ENCODE peak calls at places on chromosomes 4 and X, in five cellular contexts. Q is dorsolateral prefrontal cortex, P is A549, N is H9, F is GM12878. U is an unnamed sample.

GRCh38 chr4:155143512-155143911 is 64.9 kb upstream of the NPY2R start:
- DNase-seq in P (no peak), Q (no peak), N (no peak), F (no peak), U (no peak)

GRCh38 chr4:46856347-46856746 is 52.7 kb downstream of the COX7B2 start:
- DNase-seq in Q (no peak), N (no peak), P (no peak), F (no peak), U (no peak)

GRCh38 chr4:77669911-77670590 is 64.4 kb downstream of the CXCL13 start:
- DNase-seq in Q (no peak), N (no peak), P (no peak), F (no peak), U (no peak)

GRCh38 chr4:54318904-54319303 is 89.8 kb downstream of the PDGFRA start:
- DNase-seq in P (peak), F (no peak), Q (no peak), N (peak), U (no peak)

GRCh38 chrX:68828740-68829593 is at the start of gene EFNB1:
- DNase-seq in P (peak), F (peak), Q (peak), N (peak), U (peak)

GRCh38 chrX:19630228-19630627 is 114.9 kb upstream of the MAP3K15 start:
- DNase-seq in P (no peak), Q (no peak), F (peak), N (no peak), U (no peak)

GRCh38 chr4:48968814-48969213 is 17.3 kb upstream of the CWH43 start:
- DNase-seq in Q (no peak), F (no peak), P (no peak), N (no peak), U (no peak)

GRCh38 chr4:153234923-153235322 is 30.7 kb downstream of the TRIM2 start:
- DNase-seq in Q (no peak), F (no peak), N (no peak), P (no peak), U (no peak)

GRCh38 chr4:90099795-90100194 is 27.4 kb upstream of the CCSER1 start:
- DNase-seq in Q (no peak), P (no peak), F (no peak), N (no peak), U (no peak)

GRCh38 chr4:48470570-48470969 is 12.6 kb upstream of the SLC10A4 start:
- DNase-seq in P (no peak), N (no peak), F (no peak), Q (no peak), U (no peak)

GRCh38 chr4:135508006-135508714 is 1306.6 kb upstream of the PABPC4L start:
- DNase-seq in Q (no peak), N (no peak), F (no peak), P (peak), U (no peak)

GRCh38 chr4:110442309-110442708 is 33.6 kb upstream of the ENPEP start:
- DNase-seq in Q (no peak), P (no peak), F (no peak), N (no peak), U (no peak)

GRCh38 chr4:2318476-2318875 is 56.6 kb upstream of the MXD4 start:
- DNase-seq in N (no peak), Q (no peak), F (no peak), P (no peak), U (no peak)

GRCh38 chr4:139584784-139585183 is 28.8 kb upstream of the SETD7 start:
- DNase-seq in F (no peak), P (no peak), Q (no peak), N (no peak), U (no peak)

GRCh38 chr4:14196141-14196540 is 568.6 kb upstream of the BOD1L1 start:
- DNase-seq in N (peak), Q (no peak), F (no peak), P (no peak), U (peak)

GRCh38 chrX:135923353-135923752 is 29.8 kb downstream of the SAGE1 start:
- DNase-seq in Q (no peak), P (peak), N (peak), F (no peak), U (no peak)

GRCh38 chr4:83569967-83570366 is 34.1 kb downstream of the GPAT3 start:
- DNase-seq in Q (no peak), F (no peak), N (no peak), P (no peak), U (no peak)

GRCh38 chr4:10063544-10064300 is 42.4 kb upstream of the SLC2A9 start:
- DNase-seq in N (peak), P (no peak), F (no peak), Q (no peak), U (no peak)

GRCh38 chrX:105822138-105823091 is at the start of gene NRK:
- DNase-seq in Q (no peak), N (peak), F (no peak), P (no peak), U (peak)

DNA sequence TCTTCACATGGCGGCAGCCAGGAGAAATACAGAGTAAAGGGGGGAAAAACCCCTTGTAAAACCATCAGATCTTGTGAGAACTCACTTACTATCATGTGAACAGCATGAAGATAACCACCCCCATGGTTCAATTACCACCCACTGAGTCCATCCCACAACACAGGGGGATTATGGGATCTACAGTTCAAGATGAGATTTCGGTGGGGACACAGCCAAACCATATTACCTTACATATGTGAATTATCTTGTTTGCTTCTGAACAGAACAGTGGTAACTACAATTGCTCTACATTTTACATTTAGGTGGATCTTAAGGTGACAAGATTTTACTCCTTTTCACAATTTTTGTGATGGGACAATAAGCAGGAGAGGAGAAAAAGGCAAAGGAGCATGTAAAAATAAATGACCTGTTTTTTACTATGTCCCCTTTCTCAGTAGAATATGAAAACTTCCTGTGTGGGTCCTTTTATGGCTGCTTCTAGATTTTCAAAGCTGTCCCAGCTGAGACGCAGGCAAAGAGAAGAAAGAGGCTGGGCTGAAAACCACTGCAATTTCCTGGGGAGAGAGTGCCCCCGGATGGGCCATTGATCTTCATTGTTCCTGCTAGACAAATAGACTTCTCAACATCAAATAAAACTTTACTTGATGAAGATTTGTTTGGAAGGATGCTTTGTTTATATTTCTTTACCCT is 45.9 kb upstream of the PGM2 start:
- DNase-seq in N (no peak), P (no peak), Q (no peak), F (no peak), U (no peak)
- TF ChIP-seq CTCF in N (no peak), P (no peak), Q (no peak), F (peak), U (no peak)

DNA sequence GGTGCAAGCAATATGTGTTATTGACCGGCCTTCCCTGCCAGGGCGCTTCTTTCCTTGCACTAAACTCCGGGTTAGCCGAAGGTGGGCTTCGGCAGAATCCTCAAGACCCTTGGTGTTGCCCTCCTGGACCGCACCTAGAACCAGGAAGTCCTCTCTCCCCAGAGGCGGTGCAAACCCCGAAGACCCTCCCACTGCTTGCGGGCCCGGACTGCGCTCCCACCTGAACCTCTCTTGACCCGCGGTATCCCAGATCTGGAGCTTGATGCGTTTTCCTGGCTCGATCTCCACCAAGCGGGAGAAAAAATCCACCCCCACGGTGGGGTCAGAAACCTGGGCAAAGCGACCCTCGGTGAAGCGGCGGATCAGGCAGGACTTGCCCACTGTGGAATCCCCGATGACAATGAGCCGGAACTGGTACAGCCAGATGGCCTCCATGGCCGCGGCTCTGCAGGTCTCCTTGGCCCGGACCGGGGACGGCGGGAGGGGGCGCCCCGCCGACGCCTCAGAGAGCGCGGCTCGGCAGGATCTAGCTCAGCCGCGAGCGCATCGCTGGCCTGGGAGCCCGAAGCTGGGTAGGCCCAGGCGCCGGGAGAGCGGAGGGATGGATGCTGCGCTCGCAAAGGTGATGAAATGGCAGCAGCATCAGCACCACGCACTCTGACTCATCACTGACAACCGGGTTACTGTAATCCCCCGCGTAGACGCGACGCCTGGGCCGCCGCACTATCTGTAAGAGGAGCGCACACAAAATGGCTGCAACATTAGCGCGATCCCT is at the start of gene RAB39B:
- DNase-seq in F (peak), N (peak), P (peak), Q (peak), U (peak)
- TF ChIP-seq CTCF in F (no peak), N (no peak), P (peak), Q (no peak), U (peak)

DNA sequence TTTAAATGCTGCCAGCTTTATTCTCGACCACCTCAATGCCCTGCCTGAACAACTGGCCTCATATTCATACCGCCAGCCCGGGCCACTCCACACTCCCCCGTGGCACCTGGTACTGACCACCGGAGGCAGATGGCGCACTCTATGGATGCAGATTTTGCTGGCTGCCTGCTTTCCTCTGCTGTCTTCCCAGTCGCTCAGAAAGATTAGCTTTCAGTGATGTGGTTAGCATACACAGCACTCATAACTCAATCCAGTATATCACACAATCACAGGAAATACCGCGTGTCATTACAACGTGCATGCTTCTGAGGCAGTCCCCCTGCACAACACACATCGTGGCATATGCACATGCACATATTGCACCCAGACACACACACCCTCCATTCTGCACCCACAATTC is 147.2 kb upstream of the BCOR start:
- DNase-seq in F (no peak), N (no peak), Q (no peak), P (no peak), U (no peak)
- TF ChIP-seq CTCF in F (no peak), N (no peak), Q (no peak), P (no peak), U (no peak)

GRCh38 chr4:107094332-107094731 is 58.2 kb upstream of the DKK2 start:
- DNase-seq in Q (no peak), P (no peak), N (peak), F (no peak), U (no peak)
- TF ChIP-seq CTCF in Q (no peak), P (no peak), N (peak), F (peak), U (peak)

DNA sequence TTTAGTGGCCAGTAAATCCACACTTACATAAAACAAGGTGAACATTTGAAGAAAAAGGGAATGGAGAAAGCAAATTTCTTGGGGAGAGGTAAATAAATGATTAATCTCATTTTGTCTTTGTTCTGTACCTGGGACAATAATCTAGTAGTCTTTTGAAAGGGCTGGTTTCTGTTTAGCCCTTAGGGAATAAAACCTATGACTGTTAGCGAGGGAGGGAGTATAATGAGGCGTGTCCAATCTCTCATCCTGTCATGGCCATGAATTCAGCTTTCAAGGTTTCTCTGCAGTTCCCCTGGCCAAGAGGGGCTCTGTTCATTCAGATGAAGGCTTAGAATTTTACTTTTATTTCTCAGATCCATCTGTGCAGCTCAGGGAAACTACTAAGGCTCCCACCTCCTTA is 12.0 kb upstream of the FMR1 start:
- DNase-seq in Q (no peak), P (no peak), F (no peak), N (no peak), U (no peak)
- TF ChIP-seq CTCF in Q (no peak), P (no peak), F (no peak), N (no peak), U (no peak)

DNA sequence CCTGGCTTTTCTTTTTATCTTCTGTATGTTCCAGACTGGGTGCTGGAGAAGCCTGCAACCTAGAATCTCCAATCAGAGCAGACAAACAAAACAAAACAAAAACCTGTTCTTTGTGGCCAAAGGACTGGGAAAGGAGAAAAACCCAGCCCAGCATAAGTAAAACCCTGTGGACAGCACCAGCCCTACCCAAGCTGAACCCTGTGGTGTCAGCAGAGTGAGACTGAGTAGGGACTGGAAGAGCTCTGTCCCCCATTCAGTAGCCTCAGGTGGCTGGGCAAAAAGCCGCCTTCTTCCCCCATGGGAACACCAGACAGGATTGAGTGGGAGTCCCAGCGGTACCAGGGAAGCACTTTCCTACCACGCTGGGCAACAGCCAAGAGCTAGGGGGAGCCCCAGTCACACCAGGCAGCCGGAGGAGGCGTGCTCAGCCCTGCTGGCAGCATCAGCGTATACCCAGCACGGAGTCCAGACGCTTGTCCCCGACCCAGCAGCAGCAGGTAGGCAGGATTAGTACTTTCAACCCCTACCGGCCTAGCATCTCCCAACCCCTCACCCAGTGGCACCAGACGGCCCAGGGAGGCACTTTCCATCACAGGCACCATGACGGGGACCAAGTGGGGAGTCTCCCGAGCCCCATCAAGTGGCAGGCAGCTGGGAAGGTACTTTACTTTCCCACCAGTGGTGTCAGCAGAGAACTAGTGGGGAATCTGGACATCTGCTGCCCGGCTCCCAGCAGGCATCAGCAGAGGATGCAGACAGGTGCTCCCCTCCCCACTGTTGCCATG is 8.6 kb upstream of the JADE3 start:
- DNase-seq in P (peak), F (peak), Q (peak), N (peak), U (peak)
- TF ChIP-seq CTCF in P (peak), F (peak), Q (peak), N (peak), U (peak)

GRCh38 chr4:183254162-183254561 is 65.9 kb downstream of the CLDN22 start:
- DNase-seq in F (no peak), N (no peak), Q (no peak), P (no peak), U (no peak)

GRCh38 chr4:183257808-183258207 is 62.3 kb downstream of the CLDN22 start:
- DNase-seq in F (no peak), P (no peak), N (peak), Q (no peak), U (no peak)

GRCh38 chr4:183255487-183255886 is 64.6 kb downstream of the CLDN22 start:
- DNase-seq in P (no peak), N (no peak), Q (no peak), F (no peak), U (no peak)

GRCh38 chr4:183256343-183256742 is 63.7 kb downstream of the CLDN22 start:
- DNase-seq in N (no peak), Q (no peak), P (no peak), F (no peak), U (no peak)

GRCh38 chr4:183256756-183257385 is 63.2 kb downstream of the CLDN22 start:
- DNase-seq in F (no peak), Q (no peak), N (peak), P (peak), U (peak)
- TF ChIP-seq CTCF in F (peak), Q (peak), N (peak), P (peak), U (peak)

DNA sequence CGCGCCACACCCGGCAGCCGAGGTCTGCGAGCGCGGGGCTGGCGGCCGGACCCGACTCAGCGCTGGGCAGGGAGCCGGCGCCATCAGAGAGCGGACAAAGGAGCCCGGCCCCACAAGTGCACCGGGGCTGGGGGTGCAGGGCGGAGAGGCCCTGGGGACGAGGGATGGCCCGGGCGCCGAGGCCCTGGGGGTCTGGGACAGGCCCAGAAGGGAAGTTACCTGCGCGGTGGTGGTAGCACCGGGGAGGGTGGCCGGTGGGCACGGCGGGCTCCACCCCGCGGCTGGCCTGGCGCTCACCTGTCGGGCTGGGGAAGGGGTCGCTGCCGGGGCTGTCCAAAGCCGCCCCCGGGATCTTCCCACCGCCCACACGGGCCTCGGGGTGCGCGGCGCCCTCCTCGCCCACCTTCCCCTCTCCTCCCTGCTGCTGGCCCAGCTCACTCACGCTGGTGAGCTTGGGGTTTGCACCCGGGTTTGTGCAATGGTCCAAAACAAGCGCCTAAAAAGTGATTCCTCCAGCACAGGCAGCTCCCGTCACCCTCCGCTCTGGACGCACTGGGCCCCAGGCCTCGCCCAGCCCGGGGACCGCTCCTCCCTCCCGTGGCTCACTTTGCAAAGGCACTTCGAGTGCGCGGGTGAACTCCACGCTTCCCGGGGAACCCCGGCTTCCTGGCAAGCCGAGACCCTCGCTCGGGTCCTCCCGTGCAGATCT is at the start of gene CTPS2:
- DNase-seq in P (peak), F (no peak), Q (peak), N (peak), U (peak)
- TF ChIP-seq CTCF in P (no peak), F (no peak), Q (no peak), N (peak), U (peak)

U was measured in progenitor cell of endocrine pancreas.